ENCODE peak calls at places on chromosomes 1 and 21, in seven cellular contexts. B is GM13977, O is H9, K is nucleus accumbens, Z is HFFc6, E is skeletal muscle cell, V is NCI-H1417. Y is an unnamed sample.

GRCh38 chr1:91750398-91750996 is 135.5 kb downstream of the TGFBR3 start:
- DNase-seq in Z (no peak), O (no peak), B (no peak), E (no peak), K (no peak), V (no peak), Y (no peak)

GRCh38 chr1:37732111-37732780 is 32.7 kb downstream of the EPHA10 start:
- DNase-seq in Z (no peak), B (no peak), V (no peak), O (no peak), K (no peak), E (no peak), Y (no peak)

GRCh38 chr1:55716610-55717009 is 501.4 kb upstream of the USP24 start:
- DNase-seq in E (peak; percentile 44), Z (peak; percentile 46), O (no peak), V (no peak), B (no peak), K (no peak), Y (no peak)

GRCh38 chr1:180915426-180915965 is 2.8 kb downstream of the KIAA1614 start:
- DNase-seq in Z (no peak), K (no peak), O (no peak), V (no peak), E (no peak), B (no peak), Y (no peak)

GRCh38 chr1:195738971-195739650 is 869.1 kb downstream of the KCNT2 start:
- DNase-seq in K (no peak), O (no peak), Z (peak; percentile 60), B (no peak), V (no peak), E (peak; percentile 11), Y (no peak)

GRCh38 chr21:38775733-38776132 is 30.0 kb upstream of the ETS2 start:
- DNase-seq in B (no peak), E (no peak), O (no peak), V (no peak), K (no peak), Z (no peak), Y (no peak)

GRCh38 chr1:241934181-241934815 is 23.3 kb upstream of the BECN2 start:
- DNase-seq in B (no peak), K (peak; percentile 2), E (no peak), O (peak; percentile 77), V (peak; percentile 62), Z (no peak), Y (no peak)

GRCh38 chr1:104593418-104594187 is 843.9 kb downstream of the AMY1C start:
- DNase-seq in E (no peak), K (no peak), O (no peak), V (no peak), Z (no peak), B (no peak), Y (no peak)

GRCh38 chr21:39055167-39055767 is 128.0 kb downstream of the PSMG1 start:
- DNase-seq in E (no peak), B (no peak), K (no peak), Z (no peak), V (no peak), O (no peak), Y (no peak)

GRCh38 chr1:78255378-78255777 is 209.6 kb downstream of the GIPC2 start:
- DNase-seq in O (no peak), V (no peak), K (no peak), B (no peak), Z (peak; percentile 6), E (no peak), Y (no peak)

GRCh38 chr1:108719253-108719652 is 6.5 kb downstream of the FNDC7 start:
- DNase-seq in E (no peak), Z (no peak), K (no peak), V (no peak), O (no peak), B (no peak), Y (peak; percentile 24)

GRCh38 chr1:147892731-147893214 is 9.8 kb upstream of the GJA8 start:
- DNase-seq in V (peak; percentile 27), B (peak; percentile 50), Z (peak; percentile 55), O (no peak), K (no peak), E (peak; percentile 19), Y (no peak)

GRCh38 chr1:233993651-233994050 is 89.2 kb downstream of the SLC35F3 start:
- DNase-seq in K (peak; percentile 20), E (no peak), Z (no peak), B (no peak), V (peak; percentile 74), O (no peak), Y (no peak)

GRCh38 chr1:54502342-54502741 is 45.7 kb upstream of the ACOT11 start:
- DNase-seq in K (no peak), V (no peak), E (no peak), O (no peak), Z (no peak), B (no peak), Y (no peak)

GRCh38 chr1:189678779-189679178 is 798.9 kb downstream of the BRINP3 start:
- DNase-seq in E (no peak), B (no peak), Z (no peak), V (no peak), O (no peak), K (no peak), Y (no peak)

GRCh38 chr1:160410412-160411005 is 10.1 kb downstream of the VANGL2 start:
- DNase-seq in B (no peak), E (no peak), V (peak; percentile 64), Z (no peak), K (peak; percentile 27), O (no peak), Y (no peak)

GRCh38 chr1:15254521-15254920 is 7.5 kb downstream of the FHAD1 start:
- DNase-seq in Z (no peak), O (no peak), E (no peak), B (no peak), V (no peak), K (no peak), Y (no peak)

GRCh38 chr1:151542710-151543129 is 2.6 kb downstream of the TUFT1 start:
- DNase-seq in K (no peak), V (no peak), Z (peak; percentile 87), B (no peak), E (peak; percentile 80), O (no peak), Y (no peak)